ENCODE peak calls at places on chromosomes 16 and 17, in four cellular contexts. U is NCI-H345; M is GM23248; I is CD8-positive, alpha-beta T cell. C is an unnamed sample.

GRCh38 chr16:25084797-25085196 is 26.7 kb upstream of the LCMT1 start:
- DNase-seq in M (no peak), U (no peak), I (no peak), C (no peak)

GRCh38 chr16:81005644-81006471 is 827 bp downstream of the CMC2 start:
- DNase-seq in M (peak; percentile 52), U (no peak), I (no peak), C (no peak)

GRCh38 chr16:83356266-83356665 is 451.5 kb upstream of the HSBP1 start:
- DNase-seq in M (peak; percentile 78), U (peak; percentile 66), I (no peak), C (no peak)

GRCh38 chr17:32157225-32157624 is 14.9 kb downstream of the RHOT1 start:
- DNase-seq in U (no peak), I (no peak), M (peak; percentile 43), C (no peak)

GRCh38 chr17:9666461-9667050 is 21.2 kb downstream of the USP43 start:
- DNase-seq in I (no peak), M (no peak), U (no peak), C (no peak)

GRCh38 chr16:72474511-72475123 is 302.7 kb upstream of the PMFBP1 start:
- DNase-seq in U (no peak), I (no peak), M (peak; percentile 92), C (no peak)

GRCh38 chr17:29176500-29177351 is 3.5 kb downstream of the MYO18A start:
- DNase-seq in M (peak; percentile 65), U (peak; percentile 91), I (peak; percentile 36), C (peak; percentile 78)

GRCh38 chr16:50745940-50746339 is 4.1 kb downstream of the CYLD start:
- DNase-seq in M (no peak), I (no peak), U (no peak), C (no peak)

GRCh38 chr16:89047331-89048086 is 46.1 kb upstream of the ACSF3 start:
- DNase-seq in M (no peak), U (no peak), I (no peak), C (no peak)

GRCh38 chr16:89072216-89073130 is 21.2 kb upstream of the ACSF3 start:
- DNase-seq in I (no peak), U (peak; percentile 10), M (peak; percentile 53), C (no peak)

GRCh38 chr17:37488009-37488604 is 1.6 kb upstream of the DUSP14 start:
- DNase-seq in I (no peak), M (peak; percentile 96), U (peak; percentile 85), C (peak; percentile 34)

C was measured in CD4-positive, CD25-positive, alpha-beta regulatory T cell.